ENCODE peak calls at places on chromosomes 12 and 14, in six cellular contexts. One of them, this sample, is unnamed.

GRCh38 chr12:31740618-31741017 is 11.8 kb upstream of the AMN1 start:
- DNase-seq in heart right ventricle: no peak
- DNase-seq in H1: no peak
- DNase-seq in OCI-LY7: no peak
- DNase-seq in neuronal stem cell: no peak
- DNase-seq in coronary artery: no peak
- DNase-seq in this sample: no peak

GRCh38 chr14:75454963-75455546 is 27.2 kb downstream of the JDP2 start:
- DNase-seq in H1: no peak
- DNase-seq in heart right ventricle: peak
- DNase-seq in neuronal stem cell: no peak
- DNase-seq in OCI-LY7: no peak
- DNase-seq in coronary artery: no peak
- DNase-seq in this sample: no peak

GRCh38 chr12:38887770-38888169 is 17.6 kb downstream of the CPNE8 start:
- DNase-seq in coronary artery: no peak
- DNase-seq in heart right ventricle: no peak
- DNase-seq in neuronal stem cell: no peak
- DNase-seq in OCI-LY7: no peak
- DNase-seq in H1: no peak
- DNase-seq in this sample: no peak

GRCh38 chr12:49693931-49694439 is 13.2 kb downstream of the FMNL3 start:
- DNase-seq in neuronal stem cell: no peak
- DNase-seq in H1: no peak
- DNase-seq in heart right ventricle: no peak
- DNase-seq in coronary artery: no peak
- DNase-seq in OCI-LY7: no peak
- DNase-seq in this sample: no peak

GRCh38 chr12:53219116-53219955 is 12.3 kb upstream of the ITGB7 start:
- DNase-seq in coronary artery: no peak
- DNase-seq in OCI-LY7: no peak
- DNase-seq in H1: no peak
- DNase-seq in heart right ventricle: no peak
- DNase-seq in neuronal stem cell: no peak
- DNase-seq in this sample: no peak

GRCh38 chr12:52524898-52525591 is 4.9 kb upstream of the KRT5 start:
- DNase-seq in neuronal stem cell: no peak
- DNase-seq in OCI-LY7: no peak
- DNase-seq in H1: peak
- DNase-seq in heart right ventricle: no peak
- DNase-seq in coronary artery: peak
- DNase-seq in this sample: no peak

GRCh38 chr12:57460457-57461325 is 1.1 kb downstream of the GLI1 start:
- DNase-seq in H1: peak
- DNase-seq in neuronal stem cell: peak
- DNase-seq in coronary artery: no peak
- DNase-seq in heart right ventricle: no peak
- DNase-seq in OCI-LY7: peak
- DNase-seq in this sample: no peak

GRCh38 chr12:131618303-131618658 is 92.6 kb upstream of the SFSWAP start:
- DNase-seq in neuronal stem cell: peak
- DNase-seq in H1: peak
- DNase-seq in OCI-LY7: no peak
- DNase-seq in coronary artery: no peak
- DNase-seq in heart right ventricle: no peak
- DNase-seq in this sample: no peak

GRCh38 chr14:95507174-95507573 is 9.3 kb downstream of the SYNE3 start:
- DNase-seq in OCI-LY7: no peak
- DNase-seq in coronary artery: peak
- DNase-seq in heart right ventricle: peak
- DNase-seq in H1: no peak
- DNase-seq in neuronal stem cell: no peak
- DNase-seq in this sample: no peak

GRCh38 chr12:51814311-51815088 is 34.0 kb downstream of the FIGNL2 start:
- DNase-seq in coronary artery: no peak
- DNase-seq in neuronal stem cell: peak
- DNase-seq in OCI-LY7: no peak
- DNase-seq in heart right ventricle: peak
- DNase-seq in H1: peak
- DNase-seq in this sample: no peak

GRCh38 chr14:97523936-97524335 is 726.8 kb downstream of the VRK1 start:
- DNase-seq in coronary artery: no peak
- DNase-seq in OCI-LY7: no peak
- DNase-seq in H1: no peak
- DNase-seq in neuronal stem cell: no peak
- DNase-seq in heart right ventricle: no peak
- DNase-seq in this sample: no peak

GRCh38 chr14:54329082-54329695 is 67.6 kb upstream of the CDKN3 start:
- DNase-seq in heart right ventricle: peak
- DNase-seq in coronary artery: no peak
- DNase-seq in H1: peak
- DNase-seq in neuronal stem cell: peak
- DNase-seq in OCI-LY7: peak
- DNase-seq in this sample: peak

GRCh38 chr14:50050171-50050570 is 66.2 kb downstream of the VCPKMT start:
- DNase-seq in H1: no peak
- DNase-seq in heart right ventricle: no peak
- DNase-seq in neuronal stem cell: no peak
- DNase-seq in OCI-LY7: no peak
- DNase-seq in coronary artery: no peak
- DNase-seq in this sample: no peak

GRCh38 chr12:56785874-56786273 is 22.8 kb downstream of the HSD17B6 start:
- DNase-seq in heart right ventricle: no peak
- DNase-seq in coronary artery: no peak
- DNase-seq in OCI-LY7: no peak
- DNase-seq in neuronal stem cell: no peak
- DNase-seq in H1: no peak
- DNase-seq in this sample: no peak

GRCh38 chr12:51118706-51119105 is 35.3 kb upstream of the CSRNP2 start:
- DNase-seq in heart right ventricle: no peak
- DNase-seq in neuronal stem cell: no peak
- DNase-seq in coronary artery: no peak
- DNase-seq in OCI-LY7: no peak
- DNase-seq in H1: no peak
- DNase-seq in this sample: peak

GRCh38 chr14:66649515-66649914 is 141.6 kb downstream of the GPHN start:
- DNase-seq in H1: no peak
- DNase-seq in coronary artery: no peak
- DNase-seq in heart right ventricle: no peak
- DNase-seq in OCI-LY7: no peak
- DNase-seq in neuronal stem cell: no peak
- DNase-seq in this sample: no peak

GRCh38 chr12:38543151-38543550 is 226.6 kb downstream of the ALG10B start:
- DNase-seq in coronary artery: no peak
- DNase-seq in neuronal stem cell: no peak
- DNase-seq in heart right ventricle: no peak
- DNase-seq in OCI-LY7: no peak
- DNase-seq in H1: no peak
- DNase-seq in this sample: no peak

GRCh38 chr12:14845350-14845750 is 2.0 kb upstream of the ART4 start:
- DNase-seq in heart right ventricle: peak
- DNase-seq in coronary artery: no peak
- DNase-seq in H1: no peak
- DNase-seq in OCI-LY7: peak
- DNase-seq in neuronal stem cell: peak
- DNase-seq in this sample: no peak

GRCh38 chr14:102015045-102015685 is 50.8 kb downstream of the DYNC1H1 start:
- DNase-seq in H1: no peak
- DNase-seq in neuronal stem cell: no peak
- DNase-seq in coronary artery: no peak
- DNase-seq in OCI-LY7: no peak
- DNase-seq in heart right ventricle: no peak
- DNase-seq in this sample: no peak

GRCh38 chr12:89373772-89374572 is 21.7 kb upstream of the DUSP6 start:
- DNase-seq in coronary artery: no peak
- DNase-seq in OCI-LY7: no peak
- DNase-seq in heart right ventricle: peak
- DNase-seq in H1: no peak
- DNase-seq in neuronal stem cell: no peak
- DNase-seq in this sample: no peak

GRCh38 chr12:70338531-70338930 is 27.6 kb upstream of the KCNMB4 start:
- DNase-seq in heart right ventricle: no peak
- DNase-seq in neuronal stem cell: no peak
- DNase-seq in OCI-LY7: no peak
- DNase-seq in coronary artery: no peak
- DNase-seq in H1: no peak
- DNase-seq in this sample: no peak

GRCh38 chr12:107385518-107385917 is 292.2 kb upstream of the CRY1 start:
- DNase-seq in coronary artery: no peak
- DNase-seq in H1: no peak
- DNase-seq in heart right ventricle: no peak
- DNase-seq in OCI-LY7: no peak
- DNase-seq in neuronal stem cell: no peak
- DNase-seq in this sample: no peak

GRCh38 chr14:72699852-72700257 is 194.0 kb downstream of the DPF3 start:
- DNase-seq in coronary artery: no peak
- DNase-seq in neuronal stem cell: no peak
- DNase-seq in OCI-LY7: no peak
- DNase-seq in heart right ventricle: no peak
- DNase-seq in H1: no peak
- DNase-seq in this sample: no peak

GRCh38 chr12:81187686-81188085 is 109.8 kb downstream of the ACSS3 start:
- DNase-seq in heart right ventricle: no peak
- DNase-seq in neuronal stem cell: no peak
- DNase-seq in OCI-LY7: no peak
- DNase-seq in coronary artery: no peak
- DNase-seq in H1: no peak
- DNase-seq in this sample: no peak

GRCh38 chr14:105411017-105411941 is 8.3 kb upstream of the MTA1 start:
- DNase-seq in coronary artery: peak
- DNase-seq in H1: peak
- DNase-seq in neuronal stem cell: no peak
- DNase-seq in OCI-LY7: no peak
- DNase-seq in heart right ventricle: no peak
- DNase-seq in this sample: no peak

GRCh38 chr12:89701606-89702206 is 6.9 kb downstream of the ATP2B1 start:
- DNase-seq in coronary artery: no peak
- DNase-seq in OCI-LY7: no peak
- DNase-seq in H1: no peak
- DNase-seq in heart right ventricle: no peak
- DNase-seq in neuronal stem cell: no peak
- DNase-seq in this sample: no peak

GRCh38 chr14:33229269-33229924 is 290.7 kb downstream of the NPAS3 start:
- DNase-seq in H1: no peak
- DNase-seq in coronary artery: no peak
- DNase-seq in OCI-LY7: no peak
- DNase-seq in neuronal stem cell: no peak
- DNase-seq in heart right ventricle: no peak
- DNase-seq in this sample: no peak

GRCh38 chr12:108693781-108694180 is 37.5 kb downstream of the CORO1C start:
- DNase-seq in neuronal stem cell: no peak
- DNase-seq in H1: no peak
- DNase-seq in OCI-LY7: no peak
- DNase-seq in coronary artery: no peak
- DNase-seq in heart right ventricle: no peak
- DNase-seq in this sample: no peak

GRCh38 chr12:108697905-108698304 is 33.4 kb downstream of the CORO1C start:
- DNase-seq in OCI-LY7: no peak
- DNase-seq in H1: no peak
- DNase-seq in heart right ventricle: no peak
- DNase-seq in neuronal stem cell: no peak
- DNase-seq in coronary artery: no peak
- DNase-seq in this sample: no peak

GRCh38 chr12:108696996-108697290 is 34.4 kb downstream of the CORO1C start:
- DNase-seq in heart right ventricle: no peak
- DNase-seq in H1: no peak
- DNase-seq in coronary artery: no peak
- DNase-seq in OCI-LY7: no peak
- DNase-seq in neuronal stem cell: no peak
- DNase-seq in this sample: no peak

GRCh38 chr12:108694812-108695278 is 36.5 kb downstream of the CORO1C start:
- DNase-seq in OCI-LY7: no peak
- DNase-seq in coronary artery: no peak
- DNase-seq in neuronal stem cell: no peak
- DNase-seq in heart right ventricle: no peak
- DNase-seq in H1: no peak
- DNase-seq in this sample: no peak

GRCh38 chr12:108696111-108696995 is 35.0 kb downstream of the CORO1C start:
- DNase-seq in OCI-LY7: no peak
- DNase-seq in neuronal stem cell: no peak
- DNase-seq in H1: no peak
- DNase-seq in heart right ventricle: no peak
- DNase-seq in coronary artery: peak
- DNase-seq in this sample: no peak
- H3K27ac ChIP-seq in OCI-LY7: no peak
- H3K27ac ChIP-seq in neuronal stem cell: no peak
- H3K27ac ChIP-seq in H1: no peak
- H3K27ac ChIP-seq in heart right ventricle: peak
- H3K27ac ChIP-seq in coronary artery: peak
- H3K27ac ChIP-seq in this sample: no peak

GRCh38 chr14:71193663-71194062 is 286.4 kb downstream of the PCNX1 start:
- DNase-seq in H1: no peak
- DNase-seq in coronary artery: no peak
- DNase-seq in OCI-LY7: no peak
- DNase-seq in neuronal stem cell: no peak
- DNase-seq in heart right ventricle: no peak
- DNase-seq in this sample: no peak
- H3K4me3 ChIP-seq in H1: peak
- H3K4me3 ChIP-seq in coronary artery: no peak
- H3K4me3 ChIP-seq in OCI-LY7: no peak
- H3K4me3 ChIP-seq in neuronal stem cell: no peak
- H3K4me3 ChIP-seq in heart right ventricle: no peak
- H3K4me3 ChIP-seq in this sample: no peak

DNA sequence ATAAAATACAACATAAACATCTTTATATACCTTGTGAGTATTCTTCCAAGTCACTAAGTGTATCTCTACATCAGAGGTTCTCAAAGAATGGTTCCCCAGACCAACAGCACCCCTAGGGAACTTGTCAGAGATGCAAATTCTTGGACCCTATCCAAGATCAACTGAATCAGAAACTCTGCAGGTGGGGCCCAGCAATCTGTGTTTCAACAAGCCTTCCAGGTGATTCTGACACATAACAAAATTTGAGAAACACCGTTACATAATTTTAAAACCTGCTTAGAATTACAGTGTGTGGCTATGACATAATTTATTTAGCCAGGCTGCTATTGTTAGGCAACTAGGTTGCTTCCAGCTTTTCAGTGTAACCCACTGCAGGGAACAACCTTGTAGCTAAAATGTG is 49.8 kb downstream of the NTN4 start:
- DNase-seq in coronary artery: no peak
- DNase-seq in H1: no peak
- DNase-seq in neuronal stem cell: no peak
- DNase-seq in OCI-LY7: no peak
- DNase-seq in heart right ventricle: no peak
- DNase-seq in this sample: no peak
- H3K27ac ChIP-seq in coronary artery: peak
- H3K27ac ChIP-seq in H1: no peak
- H3K27ac ChIP-seq in neuronal stem cell: no peak
- H3K27ac ChIP-seq in OCI-LY7: no peak
- H3K27ac ChIP-seq in heart right ventricle: peak
- H3K27ac ChIP-seq in this sample: no peak

DNA sequence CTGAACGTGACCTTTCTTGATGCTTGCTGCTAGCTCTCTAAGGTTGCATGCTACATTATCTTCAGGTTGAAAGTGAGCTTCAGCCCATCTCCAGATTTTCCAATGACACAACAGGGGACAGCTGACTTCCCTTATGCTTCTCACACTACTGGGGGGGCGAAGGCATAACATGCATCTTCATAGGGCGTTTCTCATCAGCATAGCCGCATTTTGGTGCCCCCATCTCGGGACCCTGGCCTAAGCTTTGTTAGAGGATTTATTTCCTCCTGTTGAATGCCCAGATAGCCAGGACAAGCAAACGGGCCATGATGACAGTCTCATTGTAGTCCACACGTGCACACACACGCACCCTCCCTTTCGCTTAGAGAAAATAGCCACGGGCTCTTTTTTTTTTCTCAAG is 30.7 kb downstream of the SSPN start:
- DNase-seq in H1: no peak
- DNase-seq in OCI-LY7: no peak
- DNase-seq in neuronal stem cell: peak
- DNase-seq in coronary artery: no peak
- DNase-seq in heart right ventricle: no peak
- DNase-seq in this sample: no peak
- H3K4me3 ChIP-seq in H1: peak
- H3K4me3 ChIP-seq in OCI-LY7: no peak
- H3K4me3 ChIP-seq in neuronal stem cell: no peak
- H3K4me3 ChIP-seq in coronary artery: peak
- H3K4me3 ChIP-seq in heart right ventricle: peak
- H3K4me3 ChIP-seq in this sample: peak

This sample was measured in Panc1.